ENCODE peak calls at places on chromosomes 4 and X, in ten cellular contexts. W, R, Y, O, N, Z, C, A, S and E are unnamed samples.

GRCh38 chrX:3939967-3940610 is 226.6 kb upstream of the PRKX start:
- DNase-seq in C (no peak), Z (peak), Y (no peak), R (no peak), O (no peak), N (no peak), W (no peak), S (peak), A (peak), E (no peak)

GRCh38 chr4:65383589-65384305 is 286.5 kb downstream of the EPHA5 start:
- DNase-seq in Y (no peak), R (no peak), S (peak), W (no peak), O (no peak), C (no peak), A (no peak), N (no peak), Z (no peak), E (no peak)

GRCh38 chr4:85486425-85487101 is 11.6 kb downstream of the ARHGAP24 start:
- DNase-seq in R (no peak), O (no peak), W (no peak), Y (no peak), Z (no peak), S (peak), A (no peak), N (no peak), C (no peak), E (no peak)

GRCh38 chr4:55947912-55948725 is 626 bp upstream of the CEP135 start:
- DNase-seq in A (peak), N (no peak), W (no peak), Y (no peak), O (peak), R (no peak), C (no peak), S (peak), Z (peak), E (peak)

GRCh38 chrX:133726211-133726630 is 259.2 kb downstream of the GPC3 start:
- DNase-seq in O (peak), S (peak), W (no peak), A (no peak), N (no peak), C (no peak), Z (peak), Y (no peak), R (no peak), E (no peak)

GRCh38 chrX:136768469-136769084 is 12.2 kb downstream of the ARHGEF6 start:
- DNase-seq in O (peak), N (no peak), Y (peak), R (peak), W (no peak), Z (peak), S (peak), C (no peak), A (no peak), E (peak)

GRCh38 chrX:131752493-131753198 is 208.8 kb downstream of the OR13H1 start:
- DNase-seq in O (peak), N (no peak), S (no peak), C (peak), A (no peak), W (peak), R (no peak), Z (peak), Y (peak), E (no peak)

GRCh38 chrX:154019633-154020499 is at the start of gene IRAK1:
- DNase-seq in S (peak), Y (peak), O (no peak), A (peak), W (no peak), N (peak), C (no peak), Z (no peak), R (peak), E (peak)

GRCh38 chr4:148452970-148453369 is 10.8 kb upstream of the NR3C2 start:
- DNase-seq in O (no peak), N (no peak), Z (no peak), C (no peak), S (no peak), R (no peak), W (no peak), Y (no peak), A (no peak), E (no peak)

GRCh38 chr4:140423106-140423505 is 4.3 kb downstream of the CLGN start:
- DNase-seq in C (no peak), Z (peak), W (no peak), S (peak), Y (no peak), A (no peak), R (no peak), O (no peak), N (no peak), E (no peak)

GRCh38 chr4:101169044-101170014 is 178.0 kb downstream of the PPP3CA start:
- DNase-seq in Z (peak), S (peak), Y (peak), W (peak), N (peak), A (peak), C (no peak), O (peak), R (peak), E (peak)

GRCh38 chr4:39616651-39617050 is 22.0 kb downstream of the SMIM14 start:
- DNase-seq in Z (peak), A (no peak), Y (no peak), R (no peak), N (no peak), O (no peak), S (no peak), C (no peak), W (no peak), E (no peak)

GRCh38 chr4:114180481-114180880 is 201.0 kb upstream of the ARSJ start:
- DNase-seq in W (no peak), Y (peak), O (peak), A (peak), C (no peak), S (peak), R (peak), Z (peak), N (peak), E (peak)

DNA sequence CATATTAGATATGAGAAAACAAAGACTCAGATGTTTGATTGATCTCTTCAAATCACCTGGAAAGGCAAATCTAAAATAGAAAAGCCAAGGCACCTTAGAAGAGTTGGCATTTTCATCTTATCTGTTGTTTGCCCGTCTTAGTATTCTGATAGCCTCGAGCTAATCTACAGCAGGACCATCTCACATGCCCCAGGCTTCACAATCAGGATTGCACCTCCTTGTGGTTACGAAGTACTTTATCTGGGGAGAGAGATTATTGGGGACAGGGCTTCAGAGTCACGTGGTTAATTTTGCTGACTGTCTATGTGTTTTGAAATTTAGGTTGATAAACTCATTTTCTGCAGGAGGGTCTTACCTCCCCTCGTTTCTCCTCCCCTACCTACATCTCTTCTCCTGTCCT is 313.1 kb upstream of the ANXA10 start:
- DNase-seq in N (no peak), Z (no peak), S (peak), W (no peak), R (no peak), Y (no peak), C (no peak), A (no peak), O (no peak), E (no peak)
- TF ChIP-seq CTCF in N (no peak), Z (no peak), S (no peak), W (no peak), R (peak), Y (no peak), C (no peak), A (no peak), O (no peak), E (no peak)

DNA sequence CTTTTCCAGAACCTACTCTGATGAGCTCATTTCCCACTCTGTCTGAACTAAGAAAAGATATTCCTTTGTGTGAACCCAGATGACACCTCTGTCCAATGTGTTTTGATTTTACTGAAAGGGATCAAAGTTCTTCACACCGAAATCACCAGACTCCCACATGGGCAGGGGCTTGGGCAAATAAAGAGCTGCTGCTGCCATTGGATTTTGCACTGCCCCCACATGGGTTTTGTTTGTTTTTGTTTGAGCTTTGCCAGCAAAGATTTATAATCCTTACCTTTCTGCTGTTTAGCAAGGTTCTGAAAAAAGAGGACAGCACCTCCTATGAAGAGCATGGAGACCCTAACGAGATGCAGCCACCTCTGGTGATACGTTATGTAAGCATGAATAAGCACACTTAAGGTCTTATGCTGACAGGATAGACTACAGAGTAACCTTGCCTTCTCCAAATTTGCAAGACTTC is 44.3 kb downstream of the HSD17B13 start:
- DNase-seq in W (no peak), S (no peak), N (no peak), A (no peak), Z (no peak), Y (no peak), C (no peak), R (no peak), O (no peak), E (no peak)
- TF ChIP-seq CTCF in W (no peak), S (no peak), N (no peak), A (no peak), Z (no peak), Y (no peak), C (no peak), R (no peak), O (no peak), E (no peak)

GRCh38 chr4:176642472-176642871 is 150.2 kb downstream of the VEGFC start:
- DNase-seq in A (no peak), C (no peak), Z (no peak), S (no peak), W (no peak), R (no peak), O (no peak), N (no peak), Y (no peak), E (no peak)
- TF ChIP-seq CTCF in A (no peak), C (no peak), Z (no peak), S (no peak), W (no peak), R (no peak), O (no peak), N (no peak), Y (no peak), E (no peak)

GRCh38 chr4:57158221-57158620 is 48.0 kb upstream of the IGFBP7 start:
- DNase-seq in Y (no peak), O (no peak), S (peak), C (no peak), A (no peak), N (no peak), R (peak), W (no peak), Z (no peak), E (no peak)
- TF ChIP-seq CTCF in Y (no peak), O (no peak), S (no peak), C (peak), A (no peak), N (no peak), R (peak), W (no peak), Z (peak), E (no peak)

DNA sequence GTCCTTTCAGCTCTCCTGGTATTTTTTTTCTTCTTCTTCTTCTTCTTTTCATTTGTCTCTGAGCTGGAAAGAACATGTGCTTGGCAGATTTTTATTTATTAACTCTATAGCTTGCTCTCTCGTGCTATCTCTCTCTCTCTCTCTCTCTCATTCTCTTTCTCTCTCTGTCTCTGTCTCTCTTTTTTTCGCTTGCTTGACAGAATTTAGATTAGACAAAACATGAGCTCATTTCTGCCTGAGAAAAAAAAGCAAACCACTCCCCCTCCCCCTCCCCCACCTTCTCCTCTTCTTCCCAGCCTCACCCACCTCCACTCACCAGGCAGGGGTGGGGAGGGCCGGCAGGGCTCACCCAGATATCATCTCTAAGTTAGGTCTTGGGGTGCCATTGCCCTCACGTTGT is 81.5 kb downstream of the PJA1 start:
- DNase-seq in A (no peak), C (no peak), R (no peak), S (no peak), Z (no peak), W (no peak), O (no peak), N (no peak), Y (no peak), E (no peak)
- TF ChIP-seq CTCF in A (no peak), C (no peak), R (no peak), S (no peak), Z (no peak), W (no peak), O (no peak), N (no peak), Y (no peak), E (no peak)

GRCh38 chr4:3729885-3730226 is 36.3 kb upstream of the ADRA2C start:
- DNase-seq in W (no peak), Y (no peak), S (no peak), O (no peak), C (no peak), N (no peak), Z (no peak), A (no peak), R (no peak), E (no peak)
- TF ChIP-seq CTCF in W (no peak), Y (no peak), S (no peak), O (no peak), C (no peak), N (no peak), Z (no peak), A (no peak), R (no peak), E (no peak)